ENCODE peak calls at places on chromosome 1, in four cellular contexts. K, R, F and H are unnamed samples. For H3K4me1, the result is how much of the 10 kb centered on the place peaks cover.

GRCh38 chr1:155695107-155695506 is 6.2 kb downstream of the DAP3 start:
- DNase-seq in K (no peak), R (no peak), F (no peak), H (no peak)

GRCh38 chr1:96234299-96234698 is 487.3 kb upstream of the PTBP2 start:
- DNase-seq in K (no peak), R (peak), F (peak), H (no peak)

GRCh38 chr1:225476538-225476988 is 48.7 kb upstream of the LBR start:
- DNase-seq in K (no peak), R (no peak), F (no peak), H (no peak)

GRCh38 chr1:229430761-229431269 is 3.1 kb downstream of the ACTA1 start:
- DNase-seq in K (peak), R (peak), F (peak), H (peak)

GRCh38 chr1:111704776-111705175 is 34.4 kb downstream of the INKA2 start:
- DNase-seq in K (no peak), R (no peak), F (no peak), H (no peak)

GRCh38 chr1:32612189-32612881 is 38.0 kb downstream of the ZBTB8OS start:
- DNase-seq in K (peak), R (peak), F (peak), H (peak)

GRCh38 chr1:167107456-167107855 is 13.6 kb downstream of the STYXL2 start:
- DNase-seq in K (no peak), R (no peak), F (no peak), H (no peak)

GRCh38 chr1:12580054-12580887 is 37.7 kb downstream of the DHRS3 start:
- DNase-seq in K (no peak), R (peak), F (no peak), H (no peak)

GRCh38 chr1:89254658-89255287 is 17.9 kb downstream of the GBP5 start:
- DNase-seq in K (no peak), R (no peak), F (no peak), H (no peak)

GRCh38 chr1:174726167-174726879 is 273.4 kb upstream of the CACYBP start:
- DNase-seq in K (peak), R (no peak), F (no peak), H (no peak)

GRCh38 chr1:160400646-160401486 is 502 bp downstream of the VANGL2 start:
- DNase-seq in K (peak), R (peak), F (no peak), H (peak)

DNA sequence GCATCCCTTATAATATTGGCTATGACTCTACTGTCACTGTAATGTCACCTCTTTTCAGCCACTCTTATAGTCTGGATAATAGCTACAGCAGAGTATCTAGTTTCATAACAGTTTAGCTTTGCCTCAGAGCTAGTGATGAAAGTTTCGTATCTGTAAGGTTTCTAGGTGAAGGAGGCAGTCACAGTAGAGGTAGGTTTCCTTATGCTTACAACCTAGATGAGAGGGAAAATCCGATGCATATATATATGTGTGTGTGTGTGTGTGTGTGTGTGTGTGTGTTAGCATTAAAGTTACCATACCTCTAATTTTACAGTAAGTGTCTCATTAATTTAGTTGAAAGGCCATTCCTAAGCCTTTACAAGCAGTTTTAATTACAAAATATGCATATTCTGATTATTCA is 2.2 kb upstream of the TOR1AIP2 start:
- DNase-seq in K (no peak), R (no peak), F (no peak), H (no peak)
- H3K4me1 ChIP-seq in K (under half), R (under half), F (half or more), H (under half)

GRCh38 chr1:114270255-114271117 is 116.8 kb upstream of the SYT6 start:
- DNase-seq in K (no peak), R (no peak), F (no peak), H (no peak)
- H3K4me1 ChIP-seq in K (under half), R (under half), F (under half), H (under half)

GRCh38 chr1:182786223-182787001 is 3.2 kb upstream of the NPL start:
- DNase-seq in K (peak), R (peak), F (peak), H (peak)
- H3K4me1 ChIP-seq in K (under half), R (under half), F (under half), H (under half)

GRCh38 chr1:164803366-164803765 is 244.4 kb downstream of the PBX1 start:
- DNase-seq in K (no peak), R (no peak), F (no peak), H (no peak)

GRCh38 chr1:164804366-164804765 is 245.4 kb downstream of the PBX1 start:
- DNase-seq in K (no peak), R (no peak), F (no peak), H (no peak)

GRCh38 chr1:164802573-164803282 is 243.7 kb downstream of the PBX1 start:
- DNase-seq in K (no peak), R (no peak), F (no peak), H (no peak)

GRCh38 chr1:164801246-164801731 is 242.3 kb downstream of the PBX1 start:
- DNase-seq in K (no peak), R (no peak), F (no peak), H (no peak)

DNA sequence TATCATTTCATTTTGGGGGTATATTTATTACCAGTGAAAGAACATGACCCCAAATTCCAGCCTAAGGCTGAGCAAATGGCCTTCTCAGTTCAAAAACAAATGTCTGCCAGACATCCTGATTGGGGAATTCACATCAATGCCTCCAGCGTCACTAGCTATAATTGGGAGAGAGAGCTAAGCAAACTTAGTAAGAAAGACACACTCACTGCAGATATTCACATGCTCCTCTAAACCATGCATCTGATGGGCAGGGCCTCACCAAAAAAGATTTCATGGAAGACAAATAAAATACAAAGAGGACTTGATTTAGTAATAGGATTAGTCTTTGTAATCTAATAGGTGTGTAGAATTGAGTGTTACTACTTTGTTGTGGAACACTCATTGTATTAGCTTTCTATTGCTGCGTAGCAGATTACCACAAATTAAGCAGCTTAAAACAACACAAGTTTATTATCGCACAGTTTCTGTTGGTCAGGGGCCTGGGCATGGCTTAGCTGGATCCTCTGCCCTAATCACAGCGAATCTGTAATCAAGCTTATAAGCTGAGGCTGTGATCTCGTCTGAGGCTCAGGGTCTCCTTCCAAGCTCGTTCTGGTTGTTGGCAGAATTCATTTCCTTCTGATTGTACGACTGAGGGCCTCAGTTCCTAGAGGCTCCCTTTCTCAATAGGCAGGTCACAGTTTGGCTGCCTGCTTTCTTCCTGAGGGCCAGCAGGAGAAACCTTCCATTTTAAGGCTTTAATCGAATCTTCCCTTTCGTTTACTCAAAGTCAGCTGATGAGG is 243.0 kb downstream of the PBX1 start:
- DNase-seq in K (peak), R (no peak), F (no peak), H (no peak)
- H3K4me1 ChIP-seq in K (under half), R (under half), F (under half), H (under half)

DNA sequence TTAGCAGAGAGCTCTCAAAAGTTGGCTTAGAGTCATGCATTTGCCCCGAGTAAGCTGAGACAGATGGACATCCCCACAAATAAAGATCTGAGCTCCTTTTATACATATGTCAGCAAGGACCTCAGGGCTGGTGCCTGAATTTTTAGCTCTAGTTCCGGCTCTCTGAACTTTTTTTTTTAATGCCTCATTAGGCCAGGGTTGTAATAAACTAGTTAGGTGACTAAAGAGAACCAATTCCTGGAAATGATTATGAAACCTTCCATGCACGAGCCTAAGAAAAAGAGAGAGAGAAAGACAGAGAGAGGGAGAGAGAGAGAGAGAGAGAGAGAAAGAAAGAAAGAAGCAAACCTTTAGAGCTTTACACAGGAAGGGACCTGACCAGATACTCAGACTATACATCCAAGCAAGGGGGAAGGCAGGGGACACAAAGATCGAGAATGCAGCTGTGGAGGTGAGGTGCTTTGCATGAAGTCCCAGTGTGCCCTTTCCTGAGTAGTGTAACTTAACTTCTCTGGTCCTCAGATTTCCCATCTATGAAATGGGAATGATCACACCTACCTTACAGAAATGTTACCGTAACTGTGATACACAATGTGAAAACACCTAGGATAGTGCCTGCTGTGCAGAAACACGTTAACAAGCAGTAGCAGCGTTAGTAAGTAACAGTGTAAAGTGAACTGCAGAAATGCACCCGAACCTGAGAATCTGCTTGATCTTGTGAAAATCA is 8.5 kb upstream of the PIGR start:
- DNase-seq in K (no peak), R (no peak), F (no peak), H (no peak)
- H3K4me1 ChIP-seq in K (under half), R (under half), F (under half), H (under half)

DNA sequence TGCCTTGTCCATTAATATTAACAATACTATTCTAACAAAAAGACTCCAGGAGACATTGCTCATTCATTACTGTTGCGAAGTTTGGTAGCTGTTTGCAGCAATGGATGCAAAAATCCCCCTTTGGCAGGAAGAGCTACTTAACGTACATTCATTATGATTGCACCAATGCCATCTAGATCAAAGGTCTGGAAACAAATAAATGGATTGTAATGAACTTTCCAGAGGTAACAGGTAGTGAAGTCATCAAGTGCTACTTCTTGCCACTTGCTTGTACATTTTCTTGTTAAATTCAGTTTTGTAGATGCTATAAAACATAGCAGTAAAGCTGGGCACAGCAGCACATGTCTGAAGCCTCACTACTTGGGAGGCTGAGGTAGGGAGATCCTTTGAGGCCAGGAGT is 93.9 kb downstream of the DDAH1 start:
- DNase-seq in K (no peak), R (no peak), F (no peak), H (no peak)
- H3K4me1 ChIP-seq in K (under half), R (under half), F (under half), H (under half)

GRCh38 chr1:226549094-226549936 is 751 bp downstream of the STUM start:
- DNase-seq in K (peak), R (no peak), F (no peak), H (peak)

GRCh38 chr1:226549937-226550670 is 1.5 kb downstream of the STUM start:
- DNase-seq in K (peak), R (peak), F (no peak), H (peak)

GRCh38 chr1:226547754-226548191 is 791 bp upstream of the STUM start:
- DNase-seq in K (peak), R (peak), F (no peak), H (peak)

GRCh38 chr1:226546926-226547325 is 1.6 kb upstream of the STUM start:
- DNase-seq in K (no peak), R (no peak), F (no peak), H (no peak)

DNA sequence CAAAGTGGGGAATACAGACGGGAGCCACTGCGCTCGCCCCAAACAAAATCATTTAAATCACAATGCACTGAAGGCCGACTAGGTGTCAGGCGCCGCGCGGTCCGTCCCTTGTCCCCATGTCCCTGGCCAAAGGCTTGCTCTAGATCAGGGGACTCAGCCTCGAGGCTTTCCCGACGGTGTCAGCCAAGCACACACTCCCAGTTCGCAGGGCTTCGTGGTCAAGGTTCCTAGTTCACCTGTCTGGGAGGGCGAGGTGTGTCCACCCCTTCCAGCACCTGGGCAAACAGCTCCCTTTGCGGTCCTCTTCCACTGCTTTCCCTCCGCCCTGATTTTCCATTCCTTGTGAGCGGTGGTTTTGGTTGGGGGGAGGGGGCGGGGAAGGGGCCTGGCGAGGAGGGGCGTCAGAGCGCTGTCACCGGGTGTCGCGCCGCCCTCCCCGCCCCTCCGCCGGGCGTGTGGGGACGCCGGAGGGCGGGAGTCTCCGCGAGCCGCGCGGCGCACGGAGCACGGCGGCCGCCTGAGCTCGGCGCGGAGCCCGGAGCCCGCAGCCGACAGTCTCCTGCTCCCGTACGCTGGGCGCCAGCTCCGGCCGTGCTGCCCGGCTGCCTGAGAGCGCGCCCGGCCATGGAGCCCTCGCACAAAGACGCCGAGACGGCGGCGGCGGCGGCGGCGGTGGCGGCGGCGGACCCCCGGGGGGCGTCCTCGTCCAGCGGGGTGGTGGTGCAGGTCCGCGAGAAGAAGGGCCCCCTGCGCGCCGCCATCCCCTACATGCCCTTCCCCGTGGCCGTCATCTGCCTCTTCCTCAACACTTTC is at the start of gene STUM:
- DNase-seq in K (peak), R (peak), F (peak), H (peak)
- H3K4me1 ChIP-seq in K (under half), R (under half), F (under half), H (under half)

DNA sequence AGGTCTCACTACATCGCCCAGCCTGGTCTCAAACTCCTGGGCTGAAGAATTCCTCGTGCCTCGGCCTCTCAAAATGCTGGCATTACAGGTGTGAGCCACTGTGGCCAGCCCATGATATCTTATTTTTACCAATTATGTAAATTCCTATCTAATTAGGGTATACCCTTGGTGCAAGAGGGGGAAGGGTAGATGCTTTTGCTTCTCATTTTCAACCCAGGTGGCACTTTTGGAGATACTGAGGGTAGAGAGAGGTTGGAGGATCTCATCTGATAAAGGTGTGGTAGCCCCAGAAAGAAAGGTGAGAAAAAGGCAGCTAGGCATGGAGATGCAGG is 17.4 kb downstream of the ENSA start:
- DNase-seq in K (no peak), R (no peak), F (no peak), H (no peak)
- H3K4me1 ChIP-seq in K (under half), R (under half), F (half or more), H (under half)

DNA sequence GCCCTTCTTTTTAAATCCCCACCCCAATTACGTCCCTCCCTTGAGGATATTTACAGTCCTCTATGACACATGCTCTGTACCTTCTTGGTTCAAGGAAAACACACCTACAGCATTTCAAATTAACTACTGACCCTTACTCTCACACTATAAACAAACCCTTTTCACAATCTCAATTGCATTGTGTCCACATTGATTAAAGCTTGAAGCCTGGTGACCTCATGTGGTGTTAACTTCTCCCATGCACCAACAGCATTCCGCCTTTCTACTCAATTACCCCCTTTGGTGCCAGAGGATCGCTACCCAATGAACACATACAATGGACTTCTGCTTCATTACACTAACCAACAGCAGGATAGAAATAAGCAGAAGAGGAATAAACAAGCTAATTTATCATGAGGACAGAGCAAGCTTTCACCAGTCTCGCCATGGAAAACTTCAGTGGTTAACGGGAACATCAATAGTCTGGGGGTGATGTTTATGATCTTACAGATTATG is 15.2 kb downstream of the WLS start:
- DNase-seq in K (peak), R (no peak), F (no peak), H (no peak)
- H3K4me1 ChIP-seq in K (half or more), R (under half), F (under half), H (under half)